ENCODE peak calls at places on chromosomes 3 and 15, in five cellular contexts. R is NCI-H345, Q is esophagus muscularis mucosa, T is dermis blood vessel endothelial cell, M is KG1. O is an unnamed sample.

GRCh38 chr15:95609096-95609495 is 721.4 kb upstream of the NR2F2 start:
- DNase-seq in R (no peak), Q (no peak), T (peak), M (no peak), O (no peak)

GRCh38 chr3:186614266-186614596 is 1.4 kb downstream of the AHSG start:
- DNase-seq in R (no peak), Q (no peak), T (no peak), M (no peak), O (no peak)

GRCh38 chr3:37913531-37913930 is 51.9 kb downstream of the CTDSPL start:
- DNase-seq in R (no peak), Q (no peak), T (no peak), M (no peak), O (no peak)

GRCh38 chr3:156643729-156644389 is 30.5 kb upstream of the TIPARP start:
- DNase-seq in R (no peak), Q (no peak), T (no peak), M (peak), O (no peak)

GRCh38 chr3:186909078-186909853 is 21.1 kb upstream of the ST6GAL1 start:
- DNase-seq in R (no peak), Q (no peak), T (no peak), M (peak), O (no peak)

GRCh38 chr3:8405144-8405543 is 96.5 kb upstream of the LMCD1 start:
- DNase-seq in R (no peak), Q (no peak), T (no peak), M (no peak), O (no peak)

GRCh38 chr3:67531149-67532101 is 123.0 kb downstream of the SUCLG2 start:
- DNase-seq in R (no peak), Q (no peak), T (peak), M (no peak), O (no peak)

GRCh38 chr15:23467110-23467600 is 20.1 kb upstream of the GOLGA6L2 start:
- DNase-seq in R (peak), Q (no peak), T (peak), M (peak), O (peak)

GRCh38 chr3:53179580-53179979 is 18.6 kb downstream of the PRKCD start:
- DNase-seq in R (no peak), Q (no peak), T (no peak), M (no peak), O (no peak)

GRCh38 chr3:67550541-67550940 is 103.9 kb downstream of the SUCLG2 start:
- DNase-seq in R (no peak), Q (no peak), T (no peak), M (no peak), O (no peak)

GRCh38 chr3:29514170-29514569 is 233.3 kb downstream of the RBMS3 start:
- DNase-seq in R (no peak), Q (no peak), T (peak), M (no peak), O (no peak)

GRCh38 chr3:43919067-43919466 is 228.3 kb downstream of the ABHD5 start:
- DNase-seq in R (no peak), Q (peak), T (no peak), M (no peak), O (no peak)

GRCh38 chr3:194554488-194555098 is 67.8 kb upstream of the ATP13A3 start:
- DNase-seq in R (no peak), Q (no peak), T (no peak), M (no peak), O (no peak)

GRCh38 chr15:94335616-94336015 is 104.3 kb downstream of the MCTP2 start:
- DNase-seq in R (no peak), Q (no peak), T (no peak), M (no peak), O (no peak)

GRCh38 chr15:32651229-32651837 is 9.8 kb downstream of the SCG5 start:
- DNase-seq in R (peak), Q (no peak), T (peak), M (peak), O (peak)

GRCh38 chr3:89059201-89059600 is 48.2 kb upstream of the EPHA3 start:
- DNase-seq in R (no peak), Q (no peak), T (no peak), M (no peak), O (no peak)

GRCh38 chr3:188370081-188370830 is 216.3 kb downstream of the LPP start:
- DNase-seq in R (no peak), Q (no peak), T (no peak), M (no peak), O (no peak)

GRCh38 chr3:186669378-186670084 is 3.7 kb downstream of the HRG start:
- DNase-seq in R (no peak), Q (no peak), T (no peak), M (no peak), O (no peak)

GRCh38 chr15:80780416-80781221 is 1.4 kb downstream of the CEMIP start:
- DNase-seq in R (no peak), Q (no peak), T (peak), M (no peak), O (peak)